ENCODE peak calls at places on chromosomes 12 and 14, in seven cellular contexts. N is fibroblast of lung, X is BE2C, S is lower lobe of right lung, W is OCI-LY7, V is skeletal muscle cell, R is AG10803. Z is an unnamed sample.

GRCh38 chr12:71158361-71158882 is 623 bp upstream of the TSPAN8 start:
- DNase-seq in N (peak), X (no peak), S (no peak), W (no peak), V (no peak), R (no peak), Z (no peak)

GRCh38 chr12:68118096-68118755 is 41.3 kb downstream of the IFNG start:
- DNase-seq in N (no peak), X (no peak), S (no peak), W (no peak), V (no peak), R (no peak), Z (peak)

GRCh38 chr12:119036878-119037493 is 55.6 kb downstream of the SRRM4 start:
- DNase-seq in N (no peak), X (peak), S (no peak), W (peak), V (no peak), R (peak), Z (peak)

GRCh38 chr12:31507966-31508365 is 83.0 kb downstream of the DENND5B start:
- DNase-seq in N (peak), X (no peak), S (no peak), W (no peak), V (no peak), R (no peak), Z (no peak)

GRCh38 chr12:8037046-8037663 is 4.6 kb downstream of the FOXJ2 start:
- DNase-seq in N (no peak), X (no peak), S (no peak), W (peak), V (no peak), R (no peak), Z (no peak)

GRCh38 chr12:10771132-10771733 is 31.2 kb downstream of the TAS2R7 start:
- DNase-seq in N (peak), X (no peak), S (no peak), W (peak), V (peak), R (peak), Z (peak)

GRCh38 chr14:103207404-103208072 is 84.3 kb downstream of the TNFAIP2 start:
- DNase-seq in N (peak), X (no peak), S (no peak), W (no peak), V (no peak), R (peak), Z (peak)

GRCh38 chr14:51439896-51440295 is 199.8 kb downstream of the TMX1 start:
- DNase-seq in N (no peak), X (no peak), S (no peak), W (no peak), V (no peak), R (no peak), Z (no peak)

GRCh38 chr12:111443586-111443985 is 37.9 kb downstream of the SH2B3 start:
- DNase-seq in N (peak), X (no peak), S (no peak), W (no peak), V (no peak), R (peak), Z (peak)

GRCh38 chr12:7486512-7486911 is 17.1 kb downstream of the CD163 start:
- DNase-seq in N (no peak), X (no peak), S (no peak), W (no peak), V (no peak), R (no peak), Z (no peak)

GRCh38 chr12:72072613-72073212 is 134.1 kb downstream of the TPH2 start:
- DNase-seq in N (no peak), X (peak), S (no peak), W (no peak), V (no peak), R (no peak), Z (no peak)

GRCh38 chr14:104247336-104248202 is 109.2 kb downstream of the KIF26A start:
- DNase-seq in N (no peak), X (peak), S (peak), W (no peak), V (no peak), R (no peak), Z (peak)

GRCh38 chr14:36818794-36819384 is 157.2 kb downstream of the PAX9 start:
- DNase-seq in N (peak), X (no peak), S (no peak), W (no peak), V (no peak), R (peak), Z (no peak)

GRCh38 chr12:5083955-5084849 is 40.5 kb downstream of the KCNA5 start:
- DNase-seq in N (peak), X (peak), S (no peak), W (peak), V (no peak), R (peak), Z (peak)

GRCh38 chr14:53701108-53701875 is 255.3 kb downstream of the BMP4 start:
- DNase-seq in N (no peak), X (no peak), S (no peak), W (no peak), V (no peak), R (no peak), Z (no peak)

GRCh38 chr14:55849833-55850232 is 268.4 kb upstream of the PELI2 start:
- DNase-seq in N (no peak), X (no peak), S (no peak), W (no peak), V (no peak), R (no peak), Z (no peak)

GRCh38 chr12:11719678-11720099 is 70.2 kb downstream of the ETV6 start:
- DNase-seq in N (peak), X (peak), S (peak), W (no peak), V (peak), R (peak), Z (peak)

GRCh38 chr12:5498081-5498480 is 66.2 kb downstream of the NTF3 start:
- DNase-seq in N (peak), X (no peak), S (no peak), W (no peak), V (no peak), R (peak), Z (no peak)

GRCh38 chr14:93537962-93538361 is 107.2 kb downstream of the UNC79 start:
- DNase-seq in N (no peak), X (no peak), S (no peak), W (no peak), V (no peak), R (no peak), Z (no peak)

GRCh38 chr12:52912711-52913423 is 8.0 kb upstream of the KRT8 start:
- DNase-seq in N (no peak), X (no peak), S (no peak), W (no peak), V (no peak), R (no peak), Z (no peak)

GRCh38 chr12:1865284-1865866 is 45.0 kb downstream of the LRTM2 start:
- DNase-seq in N (no peak), X (no peak), S (no peak), W (no peak), V (no peak), R (no peak), Z (no peak)

GRCh38 chr12:6361834-6362233 is 13.5 kb downstream of the SCNN1A start:
- DNase-seq in N (peak), X (no peak), S (peak), W (no peak), V (no peak), R (no peak), Z (no peak)

GRCh38 chr14:59239030-59239429 is 50.6 kb downstream of the DAAM1 start:
- DNase-seq in N (no peak), X (no peak), S (no peak), W (no peak), V (no peak), R (no peak), Z (no peak)

GRCh38 chr14:105865904-105866840 is 339.8 kb downstream of the TMEM121 start:
- DNase-seq in N (no peak), X (peak), S (no peak), W (no peak), V (no peak), R (no peak), Z (peak)

GRCh38 chr12:116880817-116881324 is 370 bp downstream of the HRK start:
- DNase-seq in N (peak), X (peak), S (no peak), W (peak), V (no peak), R (peak), Z (peak)

GRCh38 chr14:29240046-29240445 is 473.5 kb downstream of the FOXG1 start:
- DNase-seq in N (peak), X (no peak), S (no peak), W (no peak), V (peak), R (peak), Z (no peak)

GRCh38 chr12:26871985-26872384 is 39.0 kb upstream of the ITPR2 start:
- DNase-seq in N (no peak), X (no peak), S (no peak), W (no peak), V (no peak), R (no peak), Z (no peak)

GRCh38 chr14:70394674-70395073 is 22.2 kb downstream of the SYNJ2BP start:
- DNase-seq in N (no peak), X (no peak), S (no peak), W (no peak), V (no peak), R (no peak), Z (no peak)

GRCh38 chr14:70397746-70398145 is 19.1 kb downstream of the SYNJ2BP start:
- DNase-seq in N (no peak), X (no peak), S (no peak), W (no peak), V (no peak), R (no peak), Z (no peak)

GRCh38 chr14:70398706-70399431 is 18.0 kb downstream of the SYNJ2BP start:
- DNase-seq in N (no peak), X (no peak), S (no peak), W (no peak), V (no peak), R (no peak), Z (peak)

GRCh38 chr14:70401643-70402042 is 15.2 kb downstream of the SYNJ2BP start:
- DNase-seq in N (no peak), X (no peak), S (no peak), W (no peak), V (no peak), R (no peak), Z (no peak)

GRCh38 chr14:70398280-70398679 is 18.6 kb downstream of the SYNJ2BP start:
- DNase-seq in N (no peak), X (no peak), S (no peak), W (no peak), V (no peak), R (no peak), Z (no peak)
- H3K4me3 ChIP-seq in N (no peak), X (no peak), S (no peak), W (no peak), V (no peak), R (no peak), Z (no peak)

GRCh38 chr12:69751476-69751875 is 12.8 kb downstream of the RAB3IP start:
- DNase-seq in N (no peak), X (no peak), S (no peak), W (no peak), V (no peak), R (no peak), Z (no peak)
- H3K4me3 ChIP-seq in N (no peak), X (no peak), S (no peak), W (no peak), V (no peak), R (no peak), Z (no peak)

GRCh38 chr14:31241450-31242114 is 34.0 kb upstream of the HECTD1 start:
- DNase-seq in N (no peak), X (no peak), S (no peak), W (no peak), V (no peak), R (no peak), Z (no peak)
- H3K4me3 ChIP-seq in N (peak), X (no peak), S (peak), W (no peak), V (no peak), R (no peak), Z (no peak)

GRCh38 chr12:132949936-132950837 is 5.9 kb downstream of the ZNF605 start:
- DNase-seq in N (no peak), X (no peak), S (no peak), W (no peak), V (no peak), R (no peak), Z (no peak)
- H3K4me3 ChIP-seq in N (no peak), X (no peak), S (no peak), W (no peak), V (no peak), R (no peak), Z (no peak)

GRCh38 chr12:113077859-113078256 is 21.3 kb downstream of the DTX1 start:
- DNase-seq in N (no peak), X (no peak), S (no peak), W (no peak), V (no peak), R (no peak), Z (peak)
- H3K4me3 ChIP-seq in N (no peak), X (no peak), S (no peak), W (peak), V (no peak), R (no peak), Z (peak)

GRCh38 chr14:91293281-91293680 is 48.8 kb upstream of the GPR68 start:
- DNase-seq in N (no peak), X (no peak), S (peak), W (no peak), V (no peak), R (no peak), Z (peak)

GRCh38 chr14:91292476-91292875 is 48.0 kb upstream of the GPR68 start:
- DNase-seq in N (no peak), X (no peak), S (peak), W (no peak), V (no peak), R (no peak), Z (no peak)

GRCh38 chr14:91294153-91294552 is 49.6 kb upstream of the GPR68 start:
- DNase-seq in N (no peak), X (no peak), S (peak), W (no peak), V (no peak), R (no peak), Z (no peak)

GRCh38 chr14:91290986-91291385 is 46.5 kb upstream of the GPR68 start:
- DNase-seq in N (no peak), X (no peak), S (no peak), W (no peak), V (no peak), R (no peak), Z (no peak)

DNA sequence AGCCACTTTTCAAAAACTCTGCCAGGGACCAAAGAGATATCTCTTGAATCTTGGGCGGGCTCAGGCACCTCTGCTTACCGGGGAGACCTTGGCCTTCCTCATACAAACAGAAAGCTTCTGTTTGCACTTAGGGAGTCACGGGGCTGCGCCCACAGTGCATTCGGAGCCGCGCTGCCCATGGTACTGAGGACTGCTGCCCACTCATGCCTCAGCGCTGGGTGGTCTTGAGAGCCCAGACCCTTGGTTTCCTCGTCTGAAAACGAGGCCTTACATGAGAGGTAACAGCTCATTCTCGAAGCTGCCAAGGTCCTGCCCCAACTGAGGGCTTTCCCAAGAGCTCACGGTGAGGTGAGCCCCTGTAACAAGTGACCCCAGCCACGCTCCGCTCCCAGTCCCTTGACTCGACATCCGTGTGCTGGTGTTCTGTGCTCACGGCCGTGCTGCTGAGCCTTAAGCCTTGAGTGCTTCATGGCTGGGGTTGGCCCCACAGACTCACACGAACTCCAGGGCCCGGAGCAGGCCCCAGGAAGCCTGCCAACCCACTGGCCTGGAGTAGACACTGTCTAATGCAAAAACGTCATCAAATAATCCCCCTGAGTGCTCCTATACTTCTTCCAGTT is 47.4 kb upstream of the GPR68 start:
- DNase-seq in N (no peak), X (no peak), S (peak), W (no peak), V (no peak), R (no peak), Z (no peak)
- H3K4me3 ChIP-seq in N (no peak), X (no peak), S (no peak), W (no peak), V (no peak), R (no peak), Z (no peak)

GRCh38 chr12:93108958-93109357 is 179.9 kb upstream of the EEA1 start:
- DNase-seq in N (peak), X (no peak), S (no peak), W (no peak), V (no peak), R (peak), Z (no peak)
- H3K4me3 ChIP-seq in N (no peak), X (no peak), S (no peak), W (no peak), V (no peak), R (no peak), Z (no peak)

GRCh38 chr12:53986686-53987180 is 1.8 kb downstream of the HOXC10 start:
- DNase-seq in N (no peak), X (no peak), S (no peak), W (no peak), V (no peak), R (no peak), Z (no peak)
- H3K4me3 ChIP-seq in N (no peak), X (peak), S (no peak), W (no peak), V (peak), R (peak), Z (no peak)

GRCh38 chr12:4031703-4032291 is 158.6 kb upstream of the PARP11 start:
- DNase-seq in N (peak), X (no peak), S (peak), W (no peak), V (no peak), R (peak), Z (no peak)
- H3K4me3 ChIP-seq in N (no peak), X (no peak), S (peak), W (no peak), V (peak), R (peak), Z (no peak)

GRCh38 chr12:132163041-132163910 is 19.0 kb downstream of the NOC4L start:
- DNase-seq in N (no peak), X (no peak), S (no peak), W (no peak), V (no peak), R (no peak), Z (no peak)

GRCh38 chr12:132161796-132162507 is 17.7 kb downstream of the NOC4L start:
- DNase-seq in N (no peak), X (no peak), S (no peak), W (no peak), V (no peak), R (no peak), Z (no peak)

GRCh38 chr12:132161046-132161781 is 17.0 kb downstream of the NOC4L start:
- DNase-seq in N (peak), X (no peak), S (no peak), W (no peak), V (no peak), R (peak), Z (no peak)

GRCh38 chr12:132163911-132164288 is 19.6 kb downstream of the NOC4L start:
- DNase-seq in N (no peak), X (no peak), S (no peak), W (no peak), V (no peak), R (no peak), Z (no peak)

DNA sequence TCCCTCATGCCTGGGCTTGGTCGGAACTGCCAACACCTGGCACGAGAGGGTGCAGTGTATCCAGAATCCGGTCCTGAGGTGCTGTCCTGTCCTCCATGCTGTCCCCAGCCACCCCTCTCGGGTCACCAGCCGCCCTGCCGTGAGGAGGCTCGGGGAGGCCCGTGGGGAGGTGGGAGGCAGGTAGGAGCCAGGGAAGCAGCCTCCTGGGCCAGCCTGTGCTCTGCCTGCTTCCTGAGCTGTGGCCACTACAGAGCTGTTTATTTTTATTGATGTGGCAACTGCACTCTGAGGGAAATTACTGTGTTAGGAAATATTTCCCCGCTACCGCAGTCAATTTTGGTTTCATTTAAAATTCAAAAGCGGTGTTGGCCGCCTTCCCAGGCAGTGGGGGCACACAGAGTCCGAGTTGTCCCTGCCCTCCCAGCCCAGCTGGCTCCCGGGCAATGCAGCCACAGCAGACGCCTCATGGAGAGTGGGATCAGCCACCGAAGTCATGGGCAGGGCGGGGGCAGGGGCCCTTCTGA is 18.3 kb downstream of the NOC4L start:
- DNase-seq in N (peak), X (no peak), S (peak), W (no peak), V (peak), R (peak), Z (no peak)
- H3K4me3 ChIP-seq in N (peak), X (no peak), S (peak), W (no peak), V (no peak), R (peak), Z (no peak)